ENCODE peak calls at places on chromosomes 7 and 10, in six cellular contexts. Q is H9, F is trophoblast cell, N is IMR-90, W is mesenchymal stem cell, E is H1. T is an unnamed sample.

GRCh38 chr10:5737352-5737751 is 52.7 kb downstream of the TASOR2 start:
- DNase-seq in F (peak; percentile 12), Q (peak; percentile 54), N (no peak), W (no peak), E (peak; percentile 59), T (no peak)

GRCh38 chr10:103839867-103840746 is 15.3 kb downstream of the SH3PXD2A start:
- DNase-seq in Q (peak; percentile 66), W (peak; percentile 31), F (no peak), N (no peak), E (peak; percentile 70), T (no peak)

GRCh38 chr10:119687192-119688032 is 36.2 kb downstream of the BAG3 start:
- DNase-seq in F (no peak), E (peak; percentile 85), W (peak; percentile 58), N (no peak), Q (peak; percentile 97), T (peak; percentile 61)

GRCh38 chr7:101555269-101555920 is 73.7 kb downstream of the MYL10 start:
- DNase-seq in N (no peak), E (no peak), W (no peak), F (no peak), Q (peak; percentile 14), T (no peak)

GRCh38 chr7:98217623-98218582 is 6.7 kb downstream of the BHLHA15 start:
- DNase-seq in F (no peak), N (no peak), E (no peak), W (no peak), Q (no peak), T (no peak)

GRCh38 chr10:49744091-49744685 is 17.9 kb downstream of the OGDHL start:
- DNase-seq in F (no peak), W (no peak), N (no peak), E (no peak), Q (peak; percentile 19), T (no peak)

GRCh38 chr10:51886438-51887068 is 187.2 kb upstream of the CSTF2T start:
- DNase-seq in W (peak; percentile 67), N (peak; percentile 84), E (no peak), F (no peak), Q (no peak), T (no peak)

GRCh38 chr10:1153253-1153763 is 97.1 kb downstream of the WDR37 start:
- DNase-seq in Q (no peak), N (no peak), W (no peak), E (no peak), F (no peak), T (no peak)

GRCh38 chr10:22246680-22247391 is 29.0 kb upstream of the EBLN1 start:
- DNase-seq in W (peak; percentile 10), N (peak; percentile 34), F (no peak), E (no peak), Q (no peak), T (no peak)

GRCh38 chr10:112585052-112585451 is 138.0 kb downstream of the VTI1A start:
- DNase-seq in E (no peak), Q (no peak), N (peak; percentile 37), W (peak; percentile 31), F (no peak), T (no peak)

GRCh38 chr7:5672468-5672867 is 109.0 kb downstream of the RNF216 start:
- DNase-seq in N (peak; percentile 77), Q (no peak), F (no peak), E (no peak), W (no peak), T (no peak)

GRCh38 chr10:122201401-122201800 is 69.7 kb upstream of the BTBD16 start:
- DNase-seq in F (no peak), W (no peak), Q (no peak), E (no peak), N (no peak), T (no peak)
- H3K14ac ChIP-seq in F (no peak overlapping the region), W (no peak overlapping the region), Q (no peak overlapping the region), E (no peak overlapping the region), N (no peak overlapping the region), T (no peak overlapping the region)

DNA sequence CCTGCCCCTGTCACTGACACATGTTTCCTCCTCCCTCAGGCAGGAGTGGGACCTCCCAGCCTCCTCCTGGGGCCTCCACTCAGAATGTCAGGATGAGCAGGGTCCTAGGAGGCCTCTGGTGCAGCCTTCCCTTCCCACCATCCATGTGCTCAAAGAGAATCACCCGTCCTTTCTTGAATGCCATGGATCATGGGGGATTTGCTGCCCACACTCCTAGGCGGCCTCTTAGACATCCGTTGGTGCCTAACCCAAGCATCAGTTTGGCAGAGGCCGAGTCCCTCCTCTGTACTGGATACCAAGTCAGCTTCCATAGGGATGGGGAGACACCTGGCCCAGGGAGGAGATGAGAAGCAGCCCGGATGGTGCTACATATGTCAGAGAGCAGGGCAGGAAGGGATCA is 7.0 kb downstream of the NOS3 start:
- DNase-seq in E (no peak), W (no peak), N (no peak), Q (peak; percentile 17), F (no peak), T (no peak)
- H4K91ac ChIP-seq in E (no peak overlapping the region), W (peak overlapping the region; percentile 31), N (no peak overlapping the region), Q (no peak overlapping the region), F (no peak overlapping the region), T (no peak overlapping the region)

DNA sequence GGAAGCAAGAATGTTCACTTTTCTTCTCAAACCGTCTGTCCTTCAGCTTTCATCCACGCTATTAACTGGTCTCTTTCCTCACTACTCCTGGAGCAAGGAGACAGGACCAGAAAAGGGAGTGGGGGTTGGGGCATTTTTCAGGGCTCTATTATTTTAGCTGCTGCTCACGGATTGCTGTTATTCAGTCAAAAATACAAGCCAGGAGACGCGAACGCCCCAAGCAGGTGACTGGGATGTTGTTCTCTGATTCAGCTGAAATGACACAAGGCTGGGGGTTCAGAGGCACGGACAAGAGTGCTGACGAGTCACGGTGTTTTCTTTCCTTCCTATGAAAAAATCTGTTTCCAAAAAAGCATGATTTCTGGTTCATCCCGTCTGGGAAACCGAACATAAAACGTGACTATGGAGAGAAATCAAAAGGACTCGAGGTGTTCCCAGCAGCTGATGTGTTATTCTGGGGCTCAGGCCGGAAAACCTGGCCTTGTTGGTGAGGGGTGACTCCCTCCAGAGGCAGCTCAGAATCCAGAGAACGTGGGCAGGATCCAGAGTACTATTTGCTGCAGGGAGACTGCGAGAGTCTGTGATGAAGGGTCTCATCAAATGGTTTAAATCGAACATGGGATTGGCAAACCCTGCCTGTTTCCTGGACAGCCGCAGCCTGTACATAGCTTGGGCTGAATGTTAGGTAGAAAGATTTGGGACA is 3.5 kb upstream of the INHBA start:
- DNase-seq in Q (no peak), E (no peak), W (no peak), F (no peak), N (peak; percentile 50), T (no peak)
- H3K23ac ChIP-seq in Q (no peak overlapping the region), E (no peak overlapping the region), W (no peak overlapping the region), F (no peak overlapping the region), N (peak overlapping the region; percentile 93), T (no peak overlapping the region)

DNA sequence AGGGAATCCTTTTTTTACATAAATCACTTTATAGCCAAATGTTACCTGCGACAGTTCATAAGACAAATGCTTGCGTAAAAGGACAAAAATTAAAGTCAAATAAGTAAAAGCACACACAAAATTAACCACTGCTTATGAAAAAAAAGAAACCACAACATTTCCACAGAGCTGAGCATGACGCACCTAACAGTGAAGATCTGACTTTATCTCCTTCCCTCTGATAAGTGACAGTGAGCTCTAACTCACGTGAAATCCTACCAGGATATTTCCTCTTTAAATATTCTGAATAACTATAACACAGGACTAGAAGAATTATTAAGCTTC is 225.5 kb downstream of the SFMBT2 start:
- DNase-seq in F (no peak), W (no peak), E (no peak), Q (no peak), N (no peak), T (no peak)
- H3K14ac ChIP-seq in F (no peak overlapping the region), W (no peak overlapping the region), E (no peak overlapping the region), Q (no peak overlapping the region), N (no peak overlapping the region), T (no peak overlapping the region)

DNA sequence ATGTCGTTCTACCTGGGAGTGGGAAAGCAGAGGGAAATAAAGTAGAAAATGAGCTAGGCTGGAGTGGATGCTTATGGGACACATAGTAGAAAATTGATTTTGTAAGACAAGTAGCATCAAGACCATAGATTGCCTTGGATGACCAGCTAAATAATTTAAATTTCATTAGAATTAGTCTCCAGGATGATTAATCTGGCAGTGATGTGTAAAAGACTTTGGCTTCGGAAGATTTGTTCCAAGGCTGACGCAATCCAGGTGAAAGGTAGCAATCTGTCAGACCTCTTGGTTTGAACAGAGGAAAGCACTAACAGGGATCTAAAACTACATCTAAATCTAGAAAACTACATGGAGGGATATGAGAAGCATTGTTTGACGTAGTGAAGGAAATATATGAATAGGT is 236.5 kb downstream of the ARL4A start:
- DNase-seq in W (no peak), E (no peak), F (peak; percentile 64), N (peak; percentile 10), Q (no peak), T (no peak)
- H4K91ac ChIP-seq in W (no peak overlapping the region), E (no peak overlapping the region), F (no peak overlapping the region), N (no peak overlapping the region), Q (no peak overlapping the region), T (no peak overlapping the region)

GRCh38 chr10:132331259-132331955 is 586 bp upstream of the LRRC27 start:
- DNase-seq in Q (no peak), F (no peak), W (no peak), E (no peak), N (no peak), T (no peak)

GRCh38 chr10:132328738-132329137 is 3.3 kb upstream of the LRRC27 start:
- DNase-seq in F (no peak), W (no peak), E (no peak), N (no peak), Q (no peak), T (no peak)

GRCh38 chr10:132328130-132328529 is 3.9 kb upstream of the LRRC27 start:
- DNase-seq in E (no peak), Q (no peak), N (no peak), W (no peak), F (no peak), T (no peak)

GRCh38 chr10:132330486-132330833 is 1.5 kb upstream of the LRRC27 start:
- DNase-seq in W (no peak), Q (no peak), E (no peak), N (no peak), F (no peak), T (no peak)

DNA sequence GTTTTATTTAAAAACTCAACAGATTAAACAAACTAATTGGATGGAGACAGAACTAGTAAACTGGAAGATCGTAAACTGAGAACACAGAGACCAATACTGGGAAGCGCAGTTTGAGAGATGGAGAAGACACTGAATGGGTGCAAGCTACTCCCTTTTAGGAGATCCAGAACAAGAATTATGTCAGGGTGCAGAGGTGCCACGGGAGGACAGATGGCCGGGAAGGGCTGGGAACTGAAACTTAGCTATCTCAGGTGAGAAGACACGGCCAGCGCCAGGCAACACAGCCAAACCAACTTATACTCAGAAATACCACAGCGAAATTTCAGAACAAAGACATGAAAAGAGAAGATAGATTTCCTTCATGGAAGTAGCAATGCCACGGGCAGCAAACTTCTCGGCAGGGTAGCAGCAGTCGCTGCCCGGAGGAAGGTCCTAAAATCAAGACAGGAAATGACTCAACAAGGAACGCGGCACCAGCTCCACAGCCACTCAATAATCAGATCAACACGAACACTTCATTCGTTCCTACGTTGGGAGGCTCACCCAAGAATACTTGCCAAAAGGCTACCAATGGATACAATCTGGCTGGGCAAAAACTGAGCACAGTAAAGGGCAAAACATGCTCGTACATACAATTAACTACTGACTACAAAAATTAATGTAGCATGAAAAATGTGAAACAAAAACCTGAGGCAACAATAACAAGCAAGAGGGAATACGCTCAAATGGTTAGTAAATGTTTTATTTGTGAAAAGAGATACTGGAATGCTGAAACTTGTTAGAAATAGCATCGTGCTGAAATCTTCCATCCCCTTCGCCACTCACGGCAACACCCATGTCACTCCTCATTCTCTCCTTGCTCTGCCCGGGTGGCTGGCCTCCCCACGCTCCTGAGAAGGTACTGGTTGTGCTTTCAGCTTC is 2.2 kb upstream of the LRRC27 start:
- DNase-seq in N (peak; percentile 36), F (no peak), Q (no peak), W (peak; percentile 73), E (no peak), T (no peak)
- H3K23ac ChIP-seq in N (no peak overlapping the region), F (no peak overlapping the region), Q (no peak overlapping the region), W (peak overlapping the region; percentile 23), E (no peak overlapping the region), T (no peak overlapping the region)

T was measured in neuronal stem cell.